ENCODE peak calls at places on chromosome 1, in five cellular contexts. M, A, E, X and F are unnamed samples.

GRCh38 chr1:108199231-108199657 is 899 bp downstream of the SLC25A24 start:
- DNase-seq in A (peak), X (no peak), M (peak), E (no peak), F (no peak)

GRCh38 chr1:15691434-15692032 is 7.4 kb downstream of the PLEKHM2 start:
- DNase-seq in E (no peak), M (no peak), A (no peak), X (no peak), F (no peak)

GRCh38 chr1:101298663-101299062 is 61.8 kb downstream of the S1PR1 start:
- DNase-seq in X (no peak), E (no peak), M (no peak), A (no peak), F (no peak)

GRCh38 chr1:245880754-245881403 is 626.2 kb downstream of the SMYD3 start:
- DNase-seq in E (no peak), M (no peak), X (no peak), A (no peak), F (no peak)

GRCh38 chr1:23913212-23913880 is at the start of gene CNR2:
- DNase-seq in A (no peak), X (no peak), E (peak), M (no peak), F (peak)

GRCh38 chr1:31416101-31416736 is 3.2 kb downstream of the SERINC2 start:
- DNase-seq in X (peak), E (no peak), A (no peak), M (no peak), F (peak)

GRCh38 chr1:208137144-208137682 is 107.0 kb downstream of the PLXNA2 start:
- DNase-seq in M (no peak), A (no peak), E (no peak), X (no peak), F (no peak)

GRCh38 chr1:77533660-77534295 is 148.7 kb downstream of the ZZZ3 start:
- DNase-seq in E (peak), A (peak), M (peak), X (peak), F (peak)

GRCh38 chr1:66764994-66765578 is 12.8 kb downstream of the DYNLT5 start:
- DNase-seq in M (peak), E (peak), X (peak), A (peak), F (peak)

GRCh38 chr1:23423415-23424170 is 955 bp downstream of the TCEA3 start:
- DNase-seq in X (peak), E (no peak), M (no peak), A (peak), F (peak)

GRCh38 chr1:23470282-23471070 is 13.5 kb downstream of the ASAP3 start:
- DNase-seq in A (no peak), E (no peak), X (no peak), M (no peak), F (no peak)

GRCh38 chr1:116382321-116382720 is 9.3 kb downstream of the ATP1A1 start:
- DNase-seq in E (no peak), M (no peak), X (no peak), A (no peak), F (no peak)

GRCh38 chr1:89998306-89998705 is 3.4 kb downstream of the ZNF326 start:
- DNase-seq in X (no peak), A (no peak), E (no peak), M (no peak), F (no peak)

GRCh38 chr1:173162601-173163000 is 44.5 kb downstream of the TNFSF4 start:
- DNase-seq in X (no peak), E (no peak), M (no peak), A (no peak), F (no peak)

GRCh38 chr1:113850127-113850796 is 21.2 kb downstream of the PTPN22 start:
- DNase-seq in X (no peak), E (no peak), A (no peak), M (no peak), F (no peak)

GRCh38 chr1:217105432-217105831 is 382.2 kb upstream of the ESRRG start:
- DNase-seq in M (no peak), E (no peak), X (no peak), A (no peak), F (no peak)

GRCh38 chr1:205703072-205703471 is 22.8 kb upstream of the SLC45A3 start:
- DNase-seq in A (no peak), E (no peak), X (no peak), M (no peak), F (no peak)

GRCh38 chr1:117367769-117368059 is 465 bp downstream of the MAN1A2 start:
- DNase-seq in M (no peak), X (no peak), A (no peak), E (peak), F (no peak)

GRCh38 chr1:201358596-201358995 is 18.9 kb downstream of the TNNT2 start:
- DNase-seq in X (no peak), A (no peak), E (no peak), M (no peak), F (no peak)

GRCh38 chr1:117897551-117897950 is 31.9 kb downstream of the GDAP2 start:
- DNase-seq in E (no peak), M (no peak), X (no peak), A (no peak), F (no peak)

GRCh38 chr1:197444754-197445153 is 176.7 kb downstream of the CRB1 start:
- DNase-seq in E (no peak), M (no peak), A (no peak), X (no peak), F (no peak)

GRCh38 chr1:50275564-50275963 is 147.7 kb downstream of the DMRTA2 start:
- DNase-seq in M (no peak), A (no peak), E (no peak), X (no peak), F (no peak)

GRCh38 chr1:227447531-227447990 is 115.8 kb upstream of the ZNF678 start:
- DNase-seq in M (no peak), X (peak), E (no peak), A (peak), F (peak)

GRCh38 chr1:109776206-109776835 is 12.6 kb upstream of the EPS8L3 start:
- DNase-seq in X (no peak), E (no peak), M (no peak), A (no peak), F (no peak)

GRCh38 chr1:51819810-51820209 is 58.7 kb downstream of the NRDC start:
- DNase-seq in E (no peak), A (no peak), X (no peak), M (no peak), F (no peak)

GRCh38 chr1:25594971-25595370 is 21.6 kb upstream of the MAN1C1 start:
- DNase-seq in E (no peak), X (no peak), M (no peak), A (no peak), F (no peak)

GRCh38 chr1:107246775-107247345 is 106.0 kb downstream of the NTNG1 start:
- DNase-seq in M (no peak), E (no peak), A (no peak), X (no peak), F (no peak)

GRCh38 chr1:227429447-227430359 is 111.4 kb upstream of the CDC42BPA start:
- DNase-seq in A (peak), X (no peak), E (no peak), M (no peak), F (no peak)

GRCh38 chr1:230176871-230177411 is 109.9 kb downstream of the GALNT2 start:
- DNase-seq in M (no peak), A (no peak), E (no peak), X (peak), F (peak)

GRCh38 chr1:109877320-109877771 is 33.3 kb upstream of the CSF1 start:
- DNase-seq in A (peak), X (peak), M (no peak), E (no peak), F (peak)

GRCh38 chr1:45334308-45335245 is 5.4 kb upstream of the TOE1 start:
- DNase-seq in M (no peak), E (no peak), A (peak), X (no peak), F (peak)

GRCh38 chr1:232393010-232393833 is 236.7 kb downstream of the SIPA1L2 start:
- DNase-seq in M (no peak), A (no peak), X (no peak), E (no peak), F (no peak)

GRCh38 chr1:33036526-33037503 is at the start of gene AK2:
- DNase-seq in X (peak), M (peak), A (peak), E (peak), F (peak)
- TF ChIP-seq POLR2A in X (peak), M (no peak), A (peak), E (peak), F (peak)

GRCh38 chr1:41444796-41445195 is 39.7 kb downstream of the EDN2 start:
- DNase-seq in X (no peak), M (no peak), A (no peak), E (no peak), F (no peak)

GRCh38 chr1:41446851-41447610 is 37.5 kb downstream of the EDN2 start:
- DNase-seq in A (no peak), M (no peak), X (no peak), E (no peak), F (no peak)

GRCh38 chr1:41442697-41443251 is 41.7 kb downstream of the EDN2 start:
- DNase-seq in A (no peak), X (no peak), M (no peak), E (no peak), F (no peak)

GRCh38 chr1:41440321-41441090 is 44.0 kb downstream of the EDN2 start:
- DNase-seq in M (no peak), E (no peak), A (no peak), X (no peak), F (no peak)

DNA sequence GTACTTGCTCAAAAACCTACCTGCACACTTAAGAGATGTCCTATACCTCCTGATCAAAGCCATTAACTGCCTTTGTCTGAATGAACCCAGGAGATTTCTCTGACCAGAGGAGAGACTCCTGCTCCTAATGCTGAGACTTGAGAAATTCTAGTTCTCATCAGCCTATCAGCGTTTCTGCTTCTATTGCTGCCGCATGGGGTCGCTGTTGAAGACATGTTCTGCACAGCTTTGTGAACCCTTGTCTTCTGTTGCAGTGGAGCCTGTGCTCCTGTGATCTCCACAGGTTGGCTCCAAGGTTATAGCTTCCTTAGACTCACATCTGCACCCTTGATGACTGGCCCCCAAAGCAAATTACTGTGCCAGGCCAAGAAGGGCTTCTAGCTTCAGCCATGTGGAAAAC is 40.2 kb downstream of the EDN2 start:
- DNase-seq in A (no peak), E (no peak), M (peak), X (no peak), F (no peak)
- TF ChIP-seq CTCF in A (no peak), E (no peak), M (peak), X (no peak), F (no peak)

GRCh38 chr1:243461700-243462099 is 205.9 kb downstream of the SDCCAG8 start:
- DNase-seq in X (no peak), M (no peak), E (no peak), A (no peak), F (no peak)

GRCh38 chr1:243459059-243459458 is 203.2 kb downstream of the SDCCAG8 start:
- DNase-seq in E (no peak), A (no peak), M (no peak), X (no peak), F (no peak)

GRCh38 chr1:243452092-243452491 is 196.3 kb downstream of the SDCCAG8 start:
- DNase-seq in A (no peak), X (no peak), M (no peak), E (no peak), F (no peak)

GRCh38 chr1:243454328-243454997 is 198.6 kb downstream of the SDCCAG8 start:
- DNase-seq in E (no peak), A (no peak), X (no peak), M (no peak), F (no peak)

DNA sequence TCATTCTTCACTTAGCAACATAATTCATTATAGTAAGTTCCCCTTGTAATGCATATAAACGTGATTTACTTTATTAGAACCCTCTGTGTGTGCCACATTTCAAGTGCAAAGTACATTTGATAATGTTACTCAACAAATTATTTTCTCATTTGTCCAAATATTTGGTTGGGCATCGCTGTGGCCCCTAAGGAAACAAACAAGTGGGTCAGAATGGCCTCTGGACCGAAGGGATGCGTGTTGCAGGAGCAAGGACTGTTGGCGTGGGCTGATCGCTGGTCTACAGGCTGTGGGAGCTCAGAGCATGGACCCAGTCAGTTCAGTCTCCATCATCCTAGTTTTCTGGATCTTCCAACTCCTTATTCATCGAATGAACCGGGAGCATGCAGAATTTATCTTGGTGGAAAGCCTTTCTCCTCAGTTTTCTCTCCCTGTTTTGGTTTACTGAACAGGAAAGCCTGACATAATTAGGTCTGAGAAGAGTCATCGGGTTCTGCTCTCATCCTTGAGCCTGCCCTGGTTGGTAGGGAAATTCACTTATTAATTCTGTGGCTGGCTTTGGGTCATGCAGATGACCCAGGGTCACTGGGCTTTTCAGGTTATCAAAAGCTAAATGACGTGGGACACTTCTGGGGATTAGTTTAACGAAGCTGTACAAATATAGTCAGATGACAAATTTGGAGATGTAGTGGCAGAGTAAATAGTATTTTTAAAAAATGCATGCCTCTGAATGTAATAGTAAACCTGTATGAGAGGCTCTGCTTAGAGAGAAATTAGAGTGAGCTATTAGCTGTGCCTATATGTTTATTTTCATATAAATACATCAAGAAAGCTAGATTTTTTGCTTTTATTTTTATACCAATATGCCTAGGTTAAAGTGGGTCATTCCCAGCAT is 200.2 kb downstream of the SDCCAG8 start:
- DNase-seq in E (no peak), M (no peak), X (no peak), A (no peak), F (no peak)
- TF ChIP-seq POLR2A in E (no peak), M (no peak), X (no peak), A (no peak), F (no peak)

DNA sequence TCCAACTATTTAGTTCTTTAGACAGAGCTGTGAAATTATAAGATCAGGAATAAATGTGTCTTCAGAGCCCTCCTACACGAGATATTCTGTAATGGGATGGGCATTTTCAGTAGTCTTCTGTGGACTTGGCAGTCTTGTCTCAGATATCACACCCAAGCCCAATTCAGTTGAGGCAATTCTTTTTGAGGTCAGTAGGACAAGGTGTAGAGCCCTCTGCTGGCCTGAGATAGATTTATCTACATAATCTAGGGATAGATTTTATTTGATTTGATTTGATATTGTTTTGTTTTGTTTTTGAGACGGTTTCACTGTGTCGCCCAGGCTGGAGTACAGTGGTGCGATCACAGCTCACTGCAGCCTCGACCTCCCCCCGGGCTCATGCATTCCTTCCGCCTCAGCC is 77.5 kb downstream of the FMN2 start:
- DNase-seq in M (no peak), E (no peak), X (no peak), A (no peak), F (no peak)
- TF ChIP-seq CTCF in M (no peak), E (no peak), X (no peak), A (peak), F (no peak)

GRCh38 chr1:161738627-161739287 is 10.8 kb upstream of the DUSP12 start:
- DNase-seq in E (peak), A (peak), X (no peak), M (peak), F (peak)
- TF ChIP-seq POLR2A in E (no peak), A (peak), X (no peak), M (no peak), F (no peak)

GRCh38 chr1:156749429-156750118 is 1.9 kb downstream of the HDGF start:
- DNase-seq in M (no peak), X (no peak), E (no peak), A (no peak), F (no peak)

GRCh38 chr1:156751724-156752481 is 428 bp upstream of the HDGF start:
- DNase-seq in X (peak), A (peak), E (peak), M (peak), F (peak)

GRCh38 chr1:156750191-156750931 is 1.1 kb downstream of the HDGF start:
- DNase-seq in X (peak), E (peak), A (peak), M (no peak), F (peak)

GRCh38 chr1:156752843-156753486 is 1.5 kb upstream of the HDGF start:
- DNase-seq in M (no peak), X (no peak), E (no peak), A (no peak), F (peak)

GRCh38 chr1:156750932-156751723 is at the start of gene HDGF:
- DNase-seq in X (peak), A (peak), M (no peak), E (peak), F (peak)
- TF ChIP-seq CTCF in X (peak), A (peak), M (no peak), E (peak), F (no peak)

DNA sequence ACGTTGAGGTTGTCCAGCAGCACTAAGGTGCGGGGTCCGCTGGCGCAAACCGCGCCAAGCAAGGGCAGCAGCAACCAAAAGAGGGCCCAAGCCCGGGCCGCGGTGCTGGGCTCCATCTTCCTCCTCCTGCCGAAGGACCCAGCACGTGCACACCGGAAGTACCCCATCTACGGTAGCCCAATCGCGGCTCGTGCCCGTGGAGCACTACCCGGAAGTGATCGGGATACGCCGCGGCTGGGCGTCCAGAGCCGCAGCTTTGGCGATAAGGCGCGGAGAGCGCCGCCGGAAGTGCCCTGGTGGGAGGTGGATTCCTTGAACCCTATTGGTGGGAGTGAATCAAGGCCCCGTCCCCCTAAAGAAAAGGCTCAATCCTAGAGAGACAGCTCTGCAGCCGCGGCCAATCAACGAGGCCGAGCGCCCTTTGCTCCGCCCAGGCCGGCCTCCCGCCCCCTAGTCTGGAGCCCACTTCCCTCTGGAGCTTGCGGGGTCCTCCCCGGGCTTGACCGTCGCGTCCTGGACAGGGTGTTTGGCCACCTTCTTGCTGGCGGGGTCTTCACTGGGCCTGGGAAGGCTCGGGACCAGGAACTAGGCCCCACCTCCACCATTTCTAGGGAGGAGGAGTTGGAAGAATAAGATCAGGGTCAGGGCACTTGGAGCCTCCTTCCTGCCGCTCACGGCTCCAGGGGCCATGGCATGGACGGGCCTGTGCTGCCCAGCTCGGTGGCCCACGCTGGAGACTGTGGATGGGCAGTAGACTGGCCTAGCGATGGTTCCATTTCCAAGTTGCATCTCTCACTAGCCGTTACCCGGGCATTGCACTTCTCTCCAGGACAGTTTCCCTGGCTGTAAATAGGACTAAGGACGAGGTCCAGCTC is at the start of gene DDOST:
- DNase-seq in M (peak), X (peak), A (peak), E (peak), F (peak)
- TF ChIP-seq POLR2A in M (peak), X (no peak), A (peak), E (peak), F (peak)

GRCh38 chr1:36345353-36345752 is 21.9 kb upstream of the EVA1B start:
- DNase-seq in A (no peak), X (no peak), E (no peak), M (no peak), F (no peak)
- TF ChIP-seq CTCF in A (no peak), X (no peak), E (no peak), M (no peak), F (no peak)